ENCODE peak calls at places on chromosomes 1 and 21, in ten cellular contexts. B is prostate gland; P is CD4-positive, CD25-positive, alpha-beta regulatory T cell; F is Peyer's patch; I is A549; T is tibial nerve; A is breast epithelium; W is thoracic aorta; J is kidney; R is left lung. K is an unnamed sample.
A peak's percentile ranks its signal among the peaks of the same experiment; 100 is the strongest.

GRCh38 chr21:28775071-28775470 is 217.6 kb downstream of the LTN1 start:
- DNase-seq in B (no peak), P (no peak), F (no peak), I (no peak), T (no peak), A (no peak), W (no peak), J (no peak), R (no peak), K (no peak)

GRCh38 chr1:168469690-168470089 is 74.1 kb downstream of the XCL2 start:
- DNase-seq in B (no peak), P (peak; percentile 13), F (peak; percentile 75), I (no peak), T (peak; percentile 28), A (peak; percentile 18), W (peak; percentile 46), J (peak; percentile 83), R (peak; percentile 51), K (peak; percentile 80)

GRCh38 chr1:192983349-192983980 is 75.7 kb downstream of the UCHL5 start:
- DNase-seq in B (no peak), P (peak; percentile 40), F (no peak), I (no peak), T (no peak), A (no peak), W (no peak), J (no peak), R (no peak), K (no peak)

GRCh38 chr1:206895320-206895719 is 1.9 kb upstream of the IL24 start:
- DNase-seq in B (peak; percentile 21), P (no peak), F (no peak), I (peak; percentile 40), T (no peak), A (peak; percentile 58), W (no peak), J (no peak), R (no peak), K (no peak)

GRCh38 chr1:66761273-66761672 is 9.0 kb downstream of the DYNLT5 start:
- DNase-seq in B (no peak), P (no peak), F (no peak), I (no peak), T (no peak), A (no peak), W (no peak), J (no peak), R (no peak), K (no peak)

GRCh38 chr1:89990976-89991831 is 3.7 kb upstream of the ZNF326 start:
- DNase-seq in B (no peak), P (no peak), F (no peak), I (no peak), T (no peak), A (no peak), W (no peak), J (no peak), R (no peak), K (no peak)

GRCh38 chr1:52693843-52694242 is 4.3 kb downstream of the COA7 start:
- DNase-seq in B (no peak), P (no peak), F (no peak), I (no peak), T (no peak), A (no peak), W (no peak), J (no peak), R (no peak), K (no peak)

GRCh38 chr1:34057347-34057746 is 107.7 kb downstream of the CSMD2 start:
- DNase-seq in B (no peak), P (no peak), F (no peak), I (no peak), T (no peak), A (no peak), W (no peak), J (no peak), R (no peak), K (no peak)

GRCh38 chr1:3205815-3206214 is 136.8 kb downstream of the PRDM16 start:
- DNase-seq in B (no peak), P (no peak), F (no peak), I (no peak), T (no peak), A (no peak), W (no peak), J (no peak), R (no peak), K (no peak)

GRCh38 chr1:36612881-36613280 is 130.2 kb upstream of the CSF3R start:
- DNase-seq in B (no peak), P (no peak), F (no peak), I (no peak), T (no peak), A (no peak), W (no peak), J (no peak), R (no peak), K (no peak)

GRCh38 chr1:232386721-232387510 is 243.0 kb downstream of the SIPA1L2 start:
- DNase-seq in B (no peak), P (no peak), F (no peak), I (no peak), T (no peak), A (no peak), W (no peak), J (no peak), R (no peak), K (no peak)

GRCh38 chr1:169052727-169053126 is 53.8 kb upstream of the ATP1B1 start:
- DNase-seq in B (no peak), P (no peak), F (peak; percentile 51), I (no peak), T (no peak), A (no peak), W (no peak), J (no peak), R (no peak), K (no peak)

GRCh38 chr1:224070521-224070920 is 43.4 kb upstream of the FBXO28 start:
- DNase-seq in B (no peak), P (no peak), F (no peak), I (no peak), T (no peak), A (no peak), W (no peak), J (no peak), R (no peak), K (no peak)

GRCh38 chr1:207941664-207942063 is 30.7 kb upstream of the CD34 start:
- DNase-seq in B (no peak), P (no peak), F (peak; percentile 64), I (peak; percentile 43), T (peak; percentile 68), A (peak; percentile 66), W (peak; percentile 37), J (peak; percentile 84), R (peak; percentile 58), K (peak; percentile 90)

GRCh38 chr21:35294231-35294898 is 245.3 kb upstream of the RUNX1 start:
- DNase-seq in B (peak; percentile 28), P (no peak), F (peak; percentile 61), I (no peak), T (no peak), A (peak; percentile 90), W (no peak), J (no peak), R (no peak), K (no peak)

GRCh38 chr1:61254629-61255323 is 172.4 kb downstream of the NFIA start:
- DNase-seq in B (peak; percentile 16), P (no peak), F (no peak), I (no peak), T (no peak), A (no peak), W (no peak), J (no peak), R (no peak), K (no peak)

GRCh38 chr1:228341450-228341813 is 65.2 kb downstream of the TRIM11 start:
- DNase-seq in B (no peak), P (no peak), F (peak; percentile 33), I (no peak), T (peak; percentile 9), A (no peak), W (no peak), J (peak; percentile 56), R (peak; percentile 30), K (peak; percentile 9)

GRCh38 chr1:151892190-151892589 is 17.1 kb downstream of the THEM4 start:
- DNase-seq in B (no peak), P (no peak), F (no peak), I (no peak), T (no peak), A (no peak), W (no peak), J (no peak), R (no peak), K (no peak)

GRCh38 chr1:199691540-199691939 is 336.0 kb upstream of the NR5A2 start:
- DNase-seq in B (no peak), P (no peak), F (no peak), I (peak; percentile 48), T (no peak), A (no peak), W (no peak), J (no peak), R (no peak), K (no peak)

GRCh38 chr1:54885863-54886723 is 902 bp downstream of the DHCR24 start:
- DNase-seq in B (peak; percentile 52), P (peak; percentile 12), F (peak; percentile 63), I (no peak), T (no peak), A (no peak), W (no peak), J (peak; percentile 69), R (peak; percentile 69), K (no peak)
- H3K4me3 ChIP-seq in B (peak overlapping the region; percentile 88), P (peak overlapping the region; percentile 53), F (peak overlapping the region; percentile 68), I (peak overlapping the region; percentile 77), T (peak overlapping the region; percentile 73), A (peak overlapping the region; percentile 72), W (peak overlapping the region; percentile 95), J (peak overlapping the region; percentile 88), R (peak overlapping the region; percentile 74), K (peak overlapping the region; percentile 81)

GRCh38 chr1:82387070-82387366 is 586.3 kb downstream of the ADGRL2 start:
- DNase-seq in B (no peak), P (no peak), F (no peak), I (no peak), T (no peak), A (no peak), W (no peak), J (no peak), R (no peak), K (no peak)
- H3K9me3 ChIP-seq in B (no peaks in the 10 kb centered on the region), P (no peaks in the 10 kb centered on the region), F (no peaks in the 10 kb centered on the region), I (no peaks in the 10 kb centered on the region), T (no peaks in the 10 kb centered on the region), A (no peaks in the 10 kb centered on the region), W (no peaks in the 10 kb centered on the region), J (no peaks in the 10 kb centered on the region), R (no peaks in the 10 kb centered on the region), K (no peaks in the 10 kb centered on the region)

GRCh38 chr21:44907966-44908364 is 12.7 kb downstream of the ITGB2 start:
- DNase-seq in B (no peak), P (no peak), F (no peak), I (no peak), T (no peak), A (no peak), W (no peak), J (no peak), R (peak; percentile 81), K (no peak)
- H3K4me1 ChIP-seq in B (peaks cover 14% of the 10 kb centered on the region), P (peaks cover 33% of the 10 kb centered on the region), F (peaks cover 33% of the 10 kb centered on the region), I (peaks cover 21% of the 10 kb centered on the region), T (peaks cover 33% of the 10 kb centered on the region), A (no peaks in the 10 kb centered on the region), W (peaks cover 12% of the 10 kb centered on the region), J (peaks cover 17% of the 10 kb centered on the region), R (peaks cover 93% of the 10 kb centered on the region), K (peaks cover 9% of the 10 kb centered on the region)

DNA sequence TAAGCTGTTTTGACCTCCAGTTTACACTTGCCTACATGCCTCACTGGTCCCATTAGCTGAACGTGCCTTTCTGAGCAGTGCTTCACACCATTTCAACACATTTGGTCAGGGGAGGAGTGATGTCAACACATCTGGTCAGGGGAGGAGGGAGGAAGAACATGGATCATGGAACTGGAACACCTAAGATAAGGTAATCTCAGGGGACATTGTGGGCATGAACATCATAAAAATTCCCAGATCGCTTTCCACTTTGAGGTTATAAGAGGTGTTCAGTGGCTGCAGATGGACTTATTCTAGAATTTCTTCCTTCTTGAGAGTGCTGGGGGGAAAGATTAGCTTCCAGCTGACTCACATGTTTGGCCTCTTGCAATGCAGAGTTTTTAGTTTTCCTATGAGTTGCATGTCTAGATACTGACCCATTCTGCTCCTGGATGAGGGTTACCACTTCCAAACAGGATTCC is 2.0 kb downstream of the QSOX1 start:
- DNase-seq in B (no peak), P (no peak), F (peak; percentile 36), I (no peak), T (no peak), A (no peak), W (no peak), J (no peak), R (no peak), K (no peak)
- H3K4me3 ChIP-seq in B (no peak overlapping the region), P (no peak overlapping the region), F (no peak overlapping the region), I (no peak overlapping the region), T (no peak overlapping the region), A (peak overlapping the region; percentile 89), W (no peak overlapping the region), J (no peak overlapping the region), R (peak overlapping the region; percentile 96), K (no peak overlapping the region)